ENCODE peak calls at places on chromosomes 6 and 20, in four cellular contexts. Q is stimulated activated CD4-positive, alpha-beta T cell treated with anti-CD3 and anti-CD28 coated beads, Interleukin-12 subunit alpha, Interleukin-12 subunit beta, amount 100 ng/mL, for 24 hours; S is RPMI8226; B is nucleus accumbens. D is an unnamed sample.

GRCh38 chr20:45059022-45059728 is 41.8 kb downstream of the KCNS1 start:
- DNase-seq in S (no peak), B (peak), Q (no peak), D (no peak)

GRCh38 chr6:156451088-156451487 is 326.1 kb upstream of the ARID1B start:
- DNase-seq in Q (no peak), S (no peak), B (no peak), D (no peak)

GRCh38 chr6:37481793-37482192 is 17.9 kb downstream of the CCDC167 start:
- DNase-seq in B (no peak), Q (no peak), S (no peak), D (no peak)

GRCh38 chr6:31874084-31874670 is 4.6 kb downstream of the SLC44A4 start:
- DNase-seq in S (no peak), Q (no peak), B (no peak), D (no peak)

GRCh38 chr6:109062756-109063352 is 31.8 kb downstream of the SESN1 start:
- DNase-seq in B (no peak), S (no peak), Q (no peak), D (no peak)

GRCh38 chr6:39471954-39472659 is 149.6 kb upstream of the KCNK16 start:
- DNase-seq in S (peak), Q (no peak), B (no peak), D (no peak)

GRCh38 chr20:36493013-36493800 is 48.1 kb upstream of the MYL9 start:
- DNase-seq in B (no peak), Q (no peak), S (peak), D (no peak)

GRCh38 chr20:6908673-6909072 is 141.2 kb downstream of the BMP2 start:
- DNase-seq in B (no peak), S (no peak), Q (no peak), D (no peak)

GRCh38 chr20:3156811-3157619 is 2.6 kb downstream of the FASTKD5 start:
- DNase-seq in S (no peak), B (no peak), Q (no peak), D (no peak)

GRCh38 chr20:44187054-44187762 is at the start of gene JPH2:
- DNase-seq in Q (no peak), B (no peak), S (peak), D (no peak)

GRCh38 chr6:15483060-15483459 is 179.8 kb downstream of the DTNBP1 start:
- DNase-seq in S (no peak), B (no peak), Q (no peak), D (no peak)

GRCh38 chr20:9974324-9974723 is 60.5 kb upstream of the ANKEF1 start:
- DNase-seq in Q (no peak), B (no peak), S (no peak), D (no peak)

GRCh38 chr6:130743175-130743574 is 84.0 kb upstream of the SMLR1 start:
- DNase-seq in B (no peak), S (no peak), Q (no peak), D (no peak)

GRCh38 chr6:122564230-122564629 is 46.0 kb upstream of the PKIB start:
- DNase-seq in B (no peak), S (no peak), Q (no peak), D (no peak)